ENCODE peak calls at places on chromosome 2, in nine cellular contexts. One of them, this sample, is unnamed.

GRCh38 chr2:58131191-58132011 is 84.8 kb downstream of the VRK2 start:
- DNase-seq in kidney epithelial cell: no peak
- DNase-seq in fibroblast of gingiva: peak; percentile 56
- DNase-seq in heart right ventricle: peak; percentile 16
- DNase-seq in suprapubic skin: no peak
- DNase-seq in stimulated activated CD4-positive, alpha-beta T cell treated with anti-CD3 and anti-CD28 coated beads, Interleukin-1b, Interleukin-23, amount 100 ng/mL, for 24 hours: no peak
- DNase-seq in fibroblast of mammary gland: peak; percentile 84
- DNase-seq in fibroblast of the conjunctiva: peak; percentile 65
- DNase-seq in left ventricle myocardium inferior: no peak
- DNase-seq in this sample: peak; percentile 33

GRCh38 chr2:227366861-227367800 is 12.0 kb downstream of the TM4SF20 start:
- DNase-seq in kidney epithelial cell: no peak
- DNase-seq in fibroblast of gingiva: peak; percentile 99
- DNase-seq in heart right ventricle: no peak
- DNase-seq in suprapubic skin: no peak
- DNase-seq in stimulated activated CD4-positive, alpha-beta T cell treated with anti-CD3 and anti-CD28 coated beads, Interleukin-1b, Interleukin-23, amount 100 ng/mL, for 24 hours: no peak
- DNase-seq in fibroblast of mammary gland: peak; percentile 95
- DNase-seq in fibroblast of the conjunctiva: peak; percentile 84
- DNase-seq in left ventricle myocardium inferior: no peak
- DNase-seq in this sample: no peak

GRCh38 chr2:238100049-238100820 is at the start of gene ESPNL:
- DNase-seq in kidney epithelial cell: no peak
- DNase-seq in fibroblast of gingiva: no peak
- DNase-seq in heart right ventricle: no peak
- DNase-seq in suprapubic skin: peak; percentile 55
- DNase-seq in stimulated activated CD4-positive, alpha-beta T cell treated with anti-CD3 and anti-CD28 coated beads, Interleukin-1b, Interleukin-23, amount 100 ng/mL, for 24 hours: no peak
- DNase-seq in fibroblast of mammary gland: no peak
- DNase-seq in fibroblast of the conjunctiva: no peak
- DNase-seq in left ventricle myocardium inferior: no peak
- DNase-seq in this sample: no peak

GRCh38 chr2:25372405-25373268 is 30.9 kb upstream of the DNMT3A start:
- DNase-seq in kidney epithelial cell: no peak
- DNase-seq in fibroblast of gingiva: no peak
- DNase-seq in heart right ventricle: no peak
- DNase-seq in suprapubic skin: no peak
- DNase-seq in stimulated activated CD4-positive, alpha-beta T cell treated with anti-CD3 and anti-CD28 coated beads, Interleukin-1b, Interleukin-23, amount 100 ng/mL, for 24 hours: no peak
- DNase-seq in fibroblast of mammary gland: no peak
- DNase-seq in fibroblast of the conjunctiva: no peak
- DNase-seq in left ventricle myocardium inferior: no peak
- DNase-seq in this sample: no peak

GRCh38 chr2:237073552-237073951 is 12.1 kb upstream of the COPS8 start:
- DNase-seq in kidney epithelial cell: no peak
- DNase-seq in fibroblast of gingiva: no peak
- DNase-seq in heart right ventricle: no peak
- DNase-seq in suprapubic skin: no peak
- DNase-seq in stimulated activated CD4-positive, alpha-beta T cell treated with anti-CD3 and anti-CD28 coated beads, Interleukin-1b, Interleukin-23, amount 100 ng/mL, for 24 hours: no peak
- DNase-seq in fibroblast of mammary gland: peak; percentile 79
- DNase-seq in fibroblast of the conjunctiva: no peak
- DNase-seq in left ventricle myocardium inferior: no peak
- DNase-seq in this sample: no peak

GRCh38 chr2:107259011-107259410 is 373.0 kb upstream of the ST6GAL2 start:
- DNase-seq in kidney epithelial cell: no peak
- DNase-seq in fibroblast of gingiva: no peak
- DNase-seq in heart right ventricle: no peak
- DNase-seq in suprapubic skin: no peak
- DNase-seq in stimulated activated CD4-positive, alpha-beta T cell treated with anti-CD3 and anti-CD28 coated beads, Interleukin-1b, Interleukin-23, amount 100 ng/mL, for 24 hours: no peak
- DNase-seq in fibroblast of mammary gland: no peak
- DNase-seq in fibroblast of the conjunctiva: no peak
- DNase-seq in left ventricle myocardium inferior: no peak
- DNase-seq in this sample: no peak

GRCh38 chr2:37476411-37476810 is 132.0 kb downstream of the QPCT start:
- DNase-seq in kidney epithelial cell: no peak
- DNase-seq in fibroblast of gingiva: no peak
- DNase-seq in heart right ventricle: no peak
- DNase-seq in suprapubic skin: no peak
- DNase-seq in stimulated activated CD4-positive, alpha-beta T cell treated with anti-CD3 and anti-CD28 coated beads, Interleukin-1b, Interleukin-23, amount 100 ng/mL, for 24 hours: no peak
- DNase-seq in fibroblast of mammary gland: no peak
- DNase-seq in fibroblast of the conjunctiva: no peak
- DNase-seq in left ventricle myocardium inferior: no peak
- DNase-seq in this sample: no peak

GRCh38 chr2:66447676-66448075 is 12.8 kb downstream of the MEIS1 start:
- DNase-seq in kidney epithelial cell: no peak
- DNase-seq in fibroblast of gingiva: no peak
- DNase-seq in heart right ventricle: no peak
- DNase-seq in suprapubic skin: no peak
- DNase-seq in stimulated activated CD4-positive, alpha-beta T cell treated with anti-CD3 and anti-CD28 coated beads, Interleukin-1b, Interleukin-23, amount 100 ng/mL, for 24 hours: no peak
- DNase-seq in fibroblast of mammary gland: no peak
- DNase-seq in fibroblast of the conjunctiva: no peak
- DNase-seq in left ventricle myocardium inferior: no peak
- DNase-seq in this sample: no peak

GRCh38 chr2:130808482-130809268 is 28.0 kb upstream of the ARHGEF4 start:
- DNase-seq in kidney epithelial cell: no peak
- DNase-seq in fibroblast of gingiva: no peak
- DNase-seq in heart right ventricle: no peak
- DNase-seq in suprapubic skin: no peak
- DNase-seq in stimulated activated CD4-positive, alpha-beta T cell treated with anti-CD3 and anti-CD28 coated beads, Interleukin-1b, Interleukin-23, amount 100 ng/mL, for 24 hours: no peak
- DNase-seq in fibroblast of mammary gland: peak; percentile 35
- DNase-seq in fibroblast of the conjunctiva: no peak
- DNase-seq in left ventricle myocardium inferior: no peak
- DNase-seq in this sample: no peak

GRCh38 chr2:229780856-229781773 is 66.8 kb upstream of the DNER start:
- DNase-seq in kidney epithelial cell: no peak
- DNase-seq in fibroblast of gingiva: peak; percentile 36
- DNase-seq in heart right ventricle: no peak
- DNase-seq in suprapubic skin: no peak
- DNase-seq in stimulated activated CD4-positive, alpha-beta T cell treated with anti-CD3 and anti-CD28 coated beads, Interleukin-1b, Interleukin-23, amount 100 ng/mL, for 24 hours: no peak
- DNase-seq in fibroblast of mammary gland: peak; percentile 65
- DNase-seq in fibroblast of the conjunctiva: peak; percentile 35
- DNase-seq in left ventricle myocardium inferior: no peak
- DNase-seq in this sample: no peak

GRCh38 chr2:58614259-58614658 is 373.1 kb upstream of the FANCL start:
- DNase-seq in kidney epithelial cell: no peak
- DNase-seq in fibroblast of gingiva: no peak
- DNase-seq in heart right ventricle: no peak
- DNase-seq in suprapubic skin: no peak
- DNase-seq in stimulated activated CD4-positive, alpha-beta T cell treated with anti-CD3 and anti-CD28 coated beads, Interleukin-1b, Interleukin-23, amount 100 ng/mL, for 24 hours: no peak
- DNase-seq in fibroblast of mammary gland: no peak
- DNase-seq in fibroblast of the conjunctiva: no peak
- DNase-seq in left ventricle myocardium inferior: no peak
- DNase-seq in this sample: no peak

GRCh38 chr2:200338692-200339091 is 32.2 kb downstream of the SPATS2L start:
- DNase-seq in kidney epithelial cell: no peak
- DNase-seq in fibroblast of gingiva: no peak
- DNase-seq in heart right ventricle: no peak
- DNase-seq in suprapubic skin: no peak
- DNase-seq in stimulated activated CD4-positive, alpha-beta T cell treated with anti-CD3 and anti-CD28 coated beads, Interleukin-1b, Interleukin-23, amount 100 ng/mL, for 24 hours: no peak
- DNase-seq in fibroblast of mammary gland: peak; percentile 31
- DNase-seq in fibroblast of the conjunctiva: no peak
- DNase-seq in left ventricle myocardium inferior: no peak
- DNase-seq in this sample: no peak

GRCh38 chr2:108626993-108627392 is 92.3 kb upstream of the RANBP2 start:
- DNase-seq in kidney epithelial cell: no peak
- DNase-seq in fibroblast of gingiva: no peak
- DNase-seq in heart right ventricle: no peak
- DNase-seq in suprapubic skin: no peak
- DNase-seq in stimulated activated CD4-positive, alpha-beta T cell treated with anti-CD3 and anti-CD28 coated beads, Interleukin-1b, Interleukin-23, amount 100 ng/mL, for 24 hours: no peak
- DNase-seq in fibroblast of mammary gland: peak; percentile 22
- DNase-seq in fibroblast of the conjunctiva: no peak
- DNase-seq in left ventricle myocardium inferior: no peak
- DNase-seq in this sample: no peak

GRCh38 chr2:56613917-56614316 is 430.1 kb downstream of the CCDC85A start:
- DNase-seq in kidney epithelial cell: no peak
- DNase-seq in fibroblast of gingiva: peak; percentile 12
- DNase-seq in heart right ventricle: no peak
- DNase-seq in suprapubic skin: no peak
- DNase-seq in stimulated activated CD4-positive, alpha-beta T cell treated with anti-CD3 and anti-CD28 coated beads, Interleukin-1b, Interleukin-23, amount 100 ng/mL, for 24 hours: no peak
- DNase-seq in fibroblast of mammary gland: peak; percentile 52
- DNase-seq in fibroblast of the conjunctiva: peak; percentile 6
- DNase-seq in left ventricle myocardium inferior: no peak
- DNase-seq in this sample: no peak

GRCh38 chr2:190382851-190383250 is 25.3 kb upstream of the MFSD6 start:
- DNase-seq in kidney epithelial cell: peak; percentile 42
- DNase-seq in fibroblast of gingiva: peak; percentile 33
- DNase-seq in heart right ventricle: no peak
- DNase-seq in suprapubic skin: no peak
- DNase-seq in stimulated activated CD4-positive, alpha-beta T cell treated with anti-CD3 and anti-CD28 coated beads, Interleukin-1b, Interleukin-23, amount 100 ng/mL, for 24 hours: no peak
- DNase-seq in fibroblast of mammary gland: peak; percentile 56
- DNase-seq in fibroblast of the conjunctiva: no peak
- DNase-seq in left ventricle myocardium inferior: no peak
- DNase-seq in this sample: no peak

GRCh38 chr2:240387325-240387668 is 48.2 kb upstream of the GPC1 start:
- DNase-seq in kidney epithelial cell: no peak
- DNase-seq in fibroblast of gingiva: no peak
- DNase-seq in heart right ventricle: no peak
- DNase-seq in suprapubic skin: no peak
- DNase-seq in stimulated activated CD4-positive, alpha-beta T cell treated with anti-CD3 and anti-CD28 coated beads, Interleukin-1b, Interleukin-23, amount 100 ng/mL, for 24 hours: no peak
- DNase-seq in fibroblast of mammary gland: no peak
- DNase-seq in fibroblast of the conjunctiva: no peak
- DNase-seq in left ventricle myocardium inferior: no peak
- DNase-seq in this sample: no peak

GRCh38 chr2:105887246-105887645 is 142.5 kb downstream of the NCK2 start:
- DNase-seq in kidney epithelial cell: no peak
- DNase-seq in fibroblast of gingiva: no peak
- DNase-seq in heart right ventricle: no peak
- DNase-seq in suprapubic skin: no peak
- DNase-seq in stimulated activated CD4-positive, alpha-beta T cell treated with anti-CD3 and anti-CD28 coated beads, Interleukin-1b, Interleukin-23, amount 100 ng/mL, for 24 hours: no peak
- DNase-seq in fibroblast of mammary gland: no peak
- DNase-seq in fibroblast of the conjunctiva: no peak
- DNase-seq in left ventricle myocardium inferior: no peak
- DNase-seq in this sample: no peak

GRCh38 chr2:241005569-241005968 is 7.2 kb downstream of the SNED1 start:
- DNase-seq in kidney epithelial cell: no peak
- DNase-seq in fibroblast of gingiva: no peak
- DNase-seq in heart right ventricle: no peak
- DNase-seq in suprapubic skin: no peak
- DNase-seq in stimulated activated CD4-positive, alpha-beta T cell treated with anti-CD3 and anti-CD28 coated beads, Interleukin-1b, Interleukin-23, amount 100 ng/mL, for 24 hours: no peak
- DNase-seq in fibroblast of mammary gland: no peak
- DNase-seq in fibroblast of the conjunctiva: no peak
- DNase-seq in left ventricle myocardium inferior: no peak
- DNase-seq in this sample: no peak

GRCh38 chr2:26033270-26033768 is 565 bp upstream of the RAB10 start:
- DNase-seq in kidney epithelial cell: no peak
- DNase-seq in fibroblast of gingiva: peak; percentile 86
- DNase-seq in heart right ventricle: peak; percentile 42
- DNase-seq in suprapubic skin: peak; percentile 91
- DNase-seq in stimulated activated CD4-positive, alpha-beta T cell treated with anti-CD3 and anti-CD28 coated beads, Interleukin-1b, Interleukin-23, amount 100 ng/mL, for 24 hours: peak; percentile 42
- DNase-seq in fibroblast of mammary gland: peak; percentile 79
- DNase-seq in fibroblast of the conjunctiva: peak; percentile 70
- DNase-seq in left ventricle myocardium inferior: no peak
- DNase-seq in this sample: peak; percentile 84

GRCh38 chr2:121907905-121908304 is 152.5 kb downstream of the TSN start:
- DNase-seq in kidney epithelial cell: no peak
- DNase-seq in fibroblast of gingiva: no peak
- DNase-seq in heart right ventricle: no peak
- DNase-seq in suprapubic skin: no peak
- DNase-seq in stimulated activated CD4-positive, alpha-beta T cell treated with anti-CD3 and anti-CD28 coated beads, Interleukin-1b, Interleukin-23, amount 100 ng/mL, for 24 hours: no peak
- DNase-seq in fibroblast of mammary gland: no peak
- DNase-seq in fibroblast of the conjunctiva: no peak
- DNase-seq in left ventricle myocardium inferior: no peak
- DNase-seq in this sample: no peak

GRCh38 chr2:235050992-235051351 is 99.2 kb downstream of the SH3BP4 start:
- DNase-seq in kidney epithelial cell: peak; percentile 56
- DNase-seq in fibroblast of gingiva: peak; percentile 93
- DNase-seq in heart right ventricle: peak; percentile 91
- DNase-seq in suprapubic skin: peak; percentile 96
- DNase-seq in stimulated activated CD4-positive, alpha-beta T cell treated with anti-CD3 and anti-CD28 coated beads, Interleukin-1b, Interleukin-23, amount 100 ng/mL, for 24 hours: no peak
- DNase-seq in fibroblast of mammary gland: peak; percentile 89
- DNase-seq in fibroblast of the conjunctiva: peak; percentile 70
- DNase-seq in left ventricle myocardium inferior: peak; percentile 91
- DNase-seq in this sample: peak; percentile 82

GRCh38 chr2:224036731-224037376 is 2.2 kb downstream of the SERPINE2 start:
- DNase-seq in kidney epithelial cell: no peak
- DNase-seq in fibroblast of gingiva: no peak
- DNase-seq in heart right ventricle: no peak
- DNase-seq in suprapubic skin: no peak
- DNase-seq in stimulated activated CD4-positive, alpha-beta T cell treated with anti-CD3 and anti-CD28 coated beads, Interleukin-1b, Interleukin-23, amount 100 ng/mL, for 24 hours: no peak
- DNase-seq in fibroblast of mammary gland: peak; percentile 10
- DNase-seq in fibroblast of the conjunctiva: no peak
- DNase-seq in left ventricle myocardium inferior: no peak
- DNase-seq in this sample: no peak

GRCh38 chr2:217941886-217942728 is 60.7 kb downstream of the TNS1 start:
- DNase-seq in kidney epithelial cell: no peak
- DNase-seq in fibroblast of gingiva: no peak
- DNase-seq in heart right ventricle: no peak
- DNase-seq in suprapubic skin: no peak
- DNase-seq in stimulated activated CD4-positive, alpha-beta T cell treated with anti-CD3 and anti-CD28 coated beads, Interleukin-1b, Interleukin-23, amount 100 ng/mL, for 24 hours: no peak
- DNase-seq in fibroblast of mammary gland: no peak
- DNase-seq in fibroblast of the conjunctiva: no peak
- DNase-seq in left ventricle myocardium inferior: no peak
- DNase-seq in this sample: no peak

GRCh38 chr2:79039944-79040343 is 14.4 kb downstream of the REG3G start:
- DNase-seq in kidney epithelial cell: no peak
- DNase-seq in fibroblast of gingiva: no peak
- DNase-seq in heart right ventricle: no peak
- DNase-seq in suprapubic skin: no peak
- DNase-seq in stimulated activated CD4-positive, alpha-beta T cell treated with anti-CD3 and anti-CD28 coated beads, Interleukin-1b, Interleukin-23, amount 100 ng/mL, for 24 hours: no peak
- DNase-seq in fibroblast of mammary gland: no peak
- DNase-seq in fibroblast of the conjunctiva: no peak
- DNase-seq in left ventricle myocardium inferior: no peak
- DNase-seq in this sample: no peak

GRCh38 chr2:98518106-98518505 is 73.4 kb downstream of the INPP4A start:
- DNase-seq in kidney epithelial cell: no peak
- DNase-seq in fibroblast of gingiva: no peak
- DNase-seq in heart right ventricle: peak; percentile 36
- DNase-seq in suprapubic skin: no peak
- DNase-seq in stimulated activated CD4-positive, alpha-beta T cell treated with anti-CD3 and anti-CD28 coated beads, Interleukin-1b, Interleukin-23, amount 100 ng/mL, for 24 hours: peak; percentile 7
- DNase-seq in fibroblast of mammary gland: peak; percentile 33
- DNase-seq in fibroblast of the conjunctiva: no peak
- DNase-seq in left ventricle myocardium inferior: no peak
- DNase-seq in this sample: no peak